ENCODE peak calls at places on chromosomes 7 and 10, in four cellular contexts. T is AG04450, U is neural progenitor cell, M is colonic mucosa. P is an unnamed sample.

GRCh38 chr7:71558806-71559205 is 426.9 kb downstream of the GALNT17 start:
- DNase-seq in U (no peak), M (no peak), T (no peak), P (no peak)

GRCh38 chr10:13560597-13560996 is 26.2 kb upstream of the PRPF18 start:
- DNase-seq in U (no peak), M (no peak), T (no peak), P (no peak)

GRCh38 chr10:43137701-43137970 is 609 bp upstream of the CSGALNACT2 start:
- DNase-seq in T (no peak), M (peak), U (peak), P (peak)

GRCh38 chr10:23343591-23344225 is 889 bp downstream of the C10orf67 start:
- DNase-seq in T (no peak), M (peak), U (peak), P (peak)

GRCh38 chr7:47988496-47989386 is 9.3 kb upstream of the HUS1 start:
- DNase-seq in M (no peak), T (no peak), U (no peak), P (no peak)

GRCh38 chr7:99624487-99624886 is 7.7 kb downstream of the ZSCAN25 start:
- DNase-seq in U (no peak), M (no peak), T (no peak), P (no peak)

GRCh38 chr10:8130973-8131911 is 76.8 kb downstream of the GATA3 start:
- DNase-seq in M (no peak), T (no peak), U (no peak), P (no peak)

GRCh38 chr10:133475821-133476640 is 22.3 kb downstream of the SCART1 start:
- DNase-seq in M (no peak), U (no peak), T (no peak), P (no peak)

GRCh38 chr10:118760265-118760664 is 5.5 kb upstream of the CACUL1 start:
- DNase-seq in T (no peak), U (peak), M (no peak), P (no peak)

GRCh38 chr7:100435401-100436304 is 644 bp downstream of the PPP1R35 start:
- DNase-seq in T (no peak), U (peak), M (peak), P (peak)

GRCh38 chr10:132565516-132566209 is 28.1 kb downstream of the INPP5A start:
- DNase-seq in U (no peak), T (no peak), M (no peak), P (no peak)

GRCh38 chr10:117535752-117536358 is 6.7 kb upstream of the EMX2 start:
- DNase-seq in U (peak), T (no peak), M (no peak), P (no peak)

GRCh38 chr7:24757799-24758275 is 573 bp upstream of the GSDME start:
- DNase-seq in T (no peak), U (peak), M (no peak), P (peak)

GRCh38 chr10:128067691-128068397 is 58.4 kb downstream of the MKI67 start:
- DNase-seq in T (no peak), U (no peak), M (no peak), P (no peak)
- TF ChIP-seq CTCF in T (no peak), U (no peak), M (no peak), P (no peak)

GRCh38 chr7:26397786-26398435 is 106.2 kb downstream of the SNX10 start:
- DNase-seq in M (peak), T (no peak), U (peak), P (peak)
- H3K27ac ChIP-seq in M (peak), T (no peak), U (peak), P (peak)

DNA sequence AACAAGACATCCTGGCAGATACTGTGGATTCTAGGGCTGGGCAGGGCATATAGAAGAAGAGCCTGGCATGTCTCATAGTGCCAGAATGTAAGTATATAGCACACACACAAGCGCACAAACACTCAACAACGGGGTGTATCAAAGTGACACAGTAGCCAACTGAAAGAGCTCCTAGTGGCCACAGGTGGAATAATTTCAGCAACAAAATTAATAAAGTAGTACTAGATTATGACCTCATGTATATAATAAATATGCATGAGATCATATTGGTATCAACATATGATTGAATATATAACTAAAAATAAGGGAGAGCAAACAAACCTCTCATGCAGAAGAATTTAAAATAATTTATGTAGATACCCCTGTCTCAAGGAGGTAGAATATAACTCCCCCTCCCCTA is 72.4 kb upstream of the CXCL12 start:
- DNase-seq in M (no peak), T (no peak), U (no peak), P (no peak)
- TF ChIP-seq CTCF in M (no peak), T (peak), U (peak), P (no peak)

DNA sequence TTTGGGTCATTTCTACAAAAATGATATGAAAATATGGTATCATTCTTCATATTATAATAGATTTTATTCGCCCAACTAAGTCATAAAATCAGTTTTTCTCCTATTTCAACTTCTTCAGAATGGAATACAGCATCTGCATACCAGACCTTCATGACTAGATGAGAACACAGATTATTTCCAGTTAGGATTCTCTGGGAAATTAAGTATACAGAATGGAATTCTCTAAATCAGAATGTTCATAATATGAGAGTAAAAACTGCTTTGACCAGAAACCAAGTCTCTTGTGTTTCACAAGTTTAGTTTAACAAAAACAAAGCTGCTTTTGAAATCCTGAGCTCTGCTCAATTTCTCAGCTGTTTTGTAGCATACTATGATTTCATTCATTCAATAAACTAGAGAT is 160.3 kb upstream of the SEMA3A start:
- DNase-seq in T (no peak), M (no peak), U (no peak), P (no peak)
- H3K27ac ChIP-seq in T (no peak), M (no peak), U (no peak), P (no peak)

DNA sequence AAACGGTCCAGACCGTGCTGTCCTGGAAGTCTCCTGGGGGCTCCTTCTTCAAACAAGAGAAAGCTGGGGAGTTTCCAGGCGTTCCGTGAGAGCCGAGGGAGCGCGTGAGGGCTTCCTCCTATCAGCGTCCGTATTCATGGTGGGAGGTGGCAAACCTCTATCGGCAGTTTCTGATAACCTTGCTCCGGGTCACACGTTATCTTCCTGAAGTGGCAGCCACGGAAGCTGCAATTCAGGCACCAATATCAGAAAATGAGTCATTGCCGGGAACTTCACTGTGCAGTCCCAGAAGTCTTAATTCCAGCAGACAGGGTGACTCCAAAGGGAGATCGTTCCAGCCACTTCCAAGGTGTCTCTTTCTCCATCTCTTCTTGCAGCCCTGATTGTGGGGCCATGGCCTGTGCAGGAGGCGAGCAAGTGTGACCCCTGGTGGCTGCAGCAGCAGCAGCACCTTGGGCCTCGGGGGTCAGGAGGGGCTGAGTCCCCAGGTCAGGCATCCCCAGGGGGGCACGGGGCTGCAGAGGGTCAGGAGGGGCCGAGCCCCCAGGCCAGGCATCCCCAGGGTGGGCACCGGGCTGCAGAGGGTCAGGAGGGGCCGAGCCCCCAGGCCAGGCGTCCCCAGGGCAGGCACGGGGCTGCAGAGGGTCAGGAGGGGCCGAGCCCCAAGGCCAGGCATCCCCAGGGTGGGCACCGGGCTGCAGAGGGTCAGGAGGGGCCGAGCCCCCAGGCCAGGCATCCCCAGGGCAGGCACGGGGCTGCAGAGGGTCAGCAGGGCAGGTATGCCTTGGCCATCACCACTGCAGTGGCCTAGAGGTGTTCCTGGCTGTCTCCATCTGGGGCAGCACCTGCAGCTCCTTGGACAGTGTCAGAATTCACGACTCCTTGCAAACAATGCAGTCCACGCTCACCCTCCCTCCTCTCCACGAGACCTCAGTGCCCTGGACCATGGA is 538.7 kb downstream of the DNAJB6 start:
- DNase-seq in M (no peak), T (no peak), U (peak), P (peak)
- TF ChIP-seq CTCF in M (peak), T (no peak), U (peak), P (peak)

GRCh38 chr7:75050501-75050900 is 23.1 kb downstream of the RCC1L start:
- DNase-seq in T (no peak), M (no peak), U (no peak), P (no peak)
- H3K27ac ChIP-seq in T (no peak), M (no peak), U (no peak), P (peak)

DNA sequence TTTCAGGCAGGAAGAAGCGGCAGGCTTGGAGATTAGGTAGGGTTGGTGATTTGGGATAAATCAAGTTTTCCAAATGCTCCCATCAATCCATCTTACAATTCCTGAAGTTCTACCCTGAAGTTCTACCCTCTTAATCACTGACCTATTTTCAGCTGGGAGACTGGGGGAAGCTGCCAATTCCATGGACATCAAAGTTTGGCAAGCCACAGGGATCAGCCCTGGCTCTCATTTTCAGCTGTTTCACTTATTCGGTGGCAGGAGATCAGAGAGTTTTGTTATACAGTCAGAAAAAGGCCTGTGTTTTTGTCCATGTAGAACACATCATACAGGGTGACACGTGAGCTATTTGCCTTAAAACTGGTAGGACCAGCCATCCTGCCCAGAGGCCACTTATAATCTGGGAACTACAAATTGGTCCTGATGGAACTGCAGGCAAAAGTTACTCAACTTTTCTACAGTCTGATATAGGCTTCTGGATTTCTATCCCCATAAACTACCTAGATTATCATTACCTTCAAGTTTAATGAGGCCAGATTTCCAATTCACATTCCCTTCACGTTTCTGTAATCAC is 112.9 kb upstream of the ZNF746 start:
- DNase-seq in M (no peak), U (no peak), T (no peak), P (no peak)
- TF ChIP-seq CTCF in M (no peak), U (no peak), T (no peak), P (no peak)

DNA sequence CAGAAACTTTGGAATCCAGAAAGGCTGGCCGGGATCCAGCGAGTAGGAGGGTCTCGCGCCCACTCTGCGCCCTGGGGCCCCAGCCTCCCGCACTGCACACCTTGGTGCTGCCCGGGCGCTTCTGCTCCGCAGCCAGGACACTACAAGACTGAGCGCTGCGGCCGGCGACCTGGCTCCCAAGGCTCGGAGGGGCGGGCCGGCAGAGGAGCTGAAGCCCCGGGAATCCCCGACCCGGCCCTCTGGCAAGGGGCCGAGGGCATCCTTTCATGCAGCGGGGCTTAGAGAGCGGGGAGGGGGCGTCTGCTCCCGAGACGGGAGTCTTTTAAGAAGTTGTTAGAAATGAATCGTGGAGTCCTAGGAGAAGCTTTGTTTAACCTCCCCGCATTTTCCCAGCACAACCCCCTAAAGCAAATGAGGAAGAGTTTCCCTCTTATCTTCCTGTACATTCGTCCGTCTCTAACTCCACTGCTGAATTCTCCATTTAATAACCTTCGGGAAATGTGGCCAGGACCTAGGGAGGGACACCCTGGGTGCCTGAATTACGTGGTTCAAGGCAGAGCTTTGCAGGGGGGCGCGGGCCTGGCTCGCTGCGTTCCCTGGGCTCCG is 1.1 kb downstream of the VWC2 start:
- DNase-seq in T (no peak), M (peak), U (peak), P (no peak)
- H3K27ac ChIP-seq in T (no peak), M (no peak), U (no peak), P (no peak)

GRCh38 chr10:122374246-122374858 is at the start of gene PLEKHA1:
- DNase-seq in U (peak), T (peak), M (peak), P (peak)
- TF ChIP-seq CTCF in U (no peak), T (no peak), M (no peak), P (no peak)

P was measured in psoas muscle.